ENCODE peak calls at places on chromosomes 6 and 20, in six cellular contexts. Z, K, R, I, E and M are unnamed samples. For H3K36me3, the result is how much of the 10 kb centered on the place peaks cover.

GRCh38 chr6:156735751-156736150 is 41.4 kb upstream of the ARID1B start:
- DNase-seq in Z (peak), K (no peak), R (no peak), I (no peak), E (no peak), M (no peak)

GRCh38 chr6:19723533-19723932 is 113.6 kb upstream of the ID4 start:
- DNase-seq in Z (peak), K (no peak), R (no peak), I (no peak), E (no peak), M (no peak)

GRCh38 chr6:9606435-9607134 is 808.3 kb downstream of the TFAP2A start:
- DNase-seq in Z (no peak), K (no peak), R (no peak), I (no peak), E (no peak), M (no peak)

GRCh38 chr6:23349521-23350147 is 776.4 kb upstream of the NRSN1 start:
- DNase-seq in Z (peak), K (no peak), R (no peak), I (no peak), E (no peak), M (no peak)

GRCh38 chr6:149860834-149861602 is 3.1 kb downstream of the LRP11 start:
- DNase-seq in Z (no peak), K (no peak), R (no peak), I (no peak), E (no peak), M (no peak)

GRCh38 chr6:16999486-17000436 is 102.1 kb upstream of the STMND1 start:
- DNase-seq in Z (no peak), K (no peak), R (no peak), I (no peak), E (no peak), M (no peak)

GRCh38 chr20:32004963-32005362 is 5.3 kb upstream of the CCM2L start:
- DNase-seq in Z (no peak), K (no peak), R (no peak), I (no peak), E (no peak), M (no peak)

GRCh38 chr20:33767100-33767499 is 35.3 kb downstream of the ZNF341 start:
- DNase-seq in Z (no peak), K (no peak), R (no peak), I (no peak), E (no peak), M (no peak)

GRCh38 chr6:64074981-64075380 is 439.4 kb downstream of the PHF3 start:
- DNase-seq in Z (no peak), K (no peak), R (no peak), I (no peak), E (no peak), M (no peak)

GRCh38 chr6:29005183-29005885 is at the start of gene ZNF311:
- DNase-seq in Z (peak), K (peak), R (peak), I (peak), E (peak), M (no peak)

GRCh38 chr6:143060806-143061596 is at the start of gene AIG1:
- DNase-seq in Z (peak), K (no peak), R (peak), I (peak), E (peak), M (peak)

GRCh38 chr6:52663120-52663934 is 7.6 kb upstream of the TMEM14A start:
- DNase-seq in Z (peak), K (peak), R (no peak), I (peak), E (peak), M (peak)

GRCh38 chr20:49987868-49988690 is 5.3 kb downstream of the SNAI1 start:
- DNase-seq in Z (no peak), K (no peak), R (no peak), I (no peak), E (no peak), M (no peak)

GRCh38 chr6:168895102-168895812 is 358.4 kb downstream of the THBS2 start:
- DNase-seq in Z (peak), K (peak), R (peak), I (peak), E (peak), M (peak)

GRCh38 chr6:56642366-56643261 is at the start of gene DST:
- DNase-seq in Z (peak), K (no peak), R (no peak), I (no peak), E (no peak), M (no peak)

GRCh38 chr6:139313784-139314545 is 22.2 kb upstream of the TXLNB start:
- DNase-seq in Z (no peak), K (no peak), R (no peak), I (no peak), E (no peak), M (no peak)

GRCh38 chr6:33081098-33081824 is 5.5 kb downstream of the HLA-DPB1 start:
- DNase-seq in Z (no peak), K (no peak), R (no peak), I (no peak), E (no peak), M (no peak)

GRCh38 chr20:6162239-6162638 is 39.4 kb upstream of the FERMT1 start:
- DNase-seq in Z (no peak), K (peak), R (peak), I (no peak), E (peak), M (peak)

GRCh38 chr20:39152126-39152525 is 190.0 kb downstream of the DHX35 start:
- DNase-seq in Z (no peak), K (no peak), R (no peak), I (no peak), E (no peak), M (no peak)

GRCh38 chr20:13121840-13122515 is 99.1 kb upstream of the ISM1 start:
- DNase-seq in Z (no peak), K (no peak), R (no peak), I (no peak), E (no peak), M (no peak)

GRCh38 chr6:165926378-165926777 is 241.3 kb downstream of the TBXT start:
- DNase-seq in Z (no peak), K (no peak), R (no peak), I (no peak), E (no peak), M (no peak)

DNA sequence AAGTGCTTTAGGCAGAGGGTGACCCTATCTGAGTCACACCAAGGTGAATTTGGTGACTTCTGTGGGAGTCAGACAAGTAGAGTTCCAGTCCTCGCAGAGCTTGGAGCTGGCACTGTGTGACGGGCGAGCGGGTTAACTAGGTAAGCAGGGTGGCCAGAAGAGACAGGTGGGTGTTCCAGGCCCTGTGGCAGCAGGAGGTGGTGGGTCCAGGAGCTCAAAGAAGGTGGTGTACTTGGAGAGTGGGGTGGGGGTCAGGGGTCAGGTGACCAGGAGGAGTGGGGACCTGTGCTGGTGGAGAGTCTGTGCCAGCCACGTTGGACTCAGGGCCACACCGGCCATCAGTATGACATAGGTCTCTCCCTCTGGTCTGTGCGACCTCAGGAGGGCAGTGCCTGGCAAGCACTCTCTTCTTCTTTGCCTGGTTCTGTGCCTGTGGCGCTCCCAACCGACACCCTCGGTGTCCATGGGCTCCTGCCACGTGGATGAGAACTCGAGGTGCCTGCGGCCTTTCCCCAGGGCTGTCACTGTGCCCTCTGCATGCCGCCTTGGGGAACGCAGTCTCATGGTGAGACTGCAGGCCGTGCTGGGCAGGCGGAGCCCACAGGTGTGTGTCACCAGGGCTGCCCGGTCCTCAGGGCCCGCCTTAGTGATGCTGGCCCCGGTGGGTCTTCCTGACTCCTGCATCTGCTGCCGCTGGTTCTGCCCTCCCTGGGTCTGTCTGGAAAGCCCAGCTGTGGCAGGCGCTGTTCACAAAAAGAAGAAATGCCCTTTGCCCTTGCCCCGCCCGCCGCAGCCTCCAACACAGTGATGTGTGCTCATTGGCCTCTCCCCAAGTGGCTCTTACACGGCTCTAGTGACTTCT is 1.6 kb downstream of the MRGBP start:
- DNase-seq in Z (no peak), K (no peak), R (no peak), I (peak), E (no peak), M (no peak)
- H3K4me3 ChIP-seq in Z (no peak), K (no peak), R (peak), I (no peak), E (no peak), M (no peak)

DNA sequence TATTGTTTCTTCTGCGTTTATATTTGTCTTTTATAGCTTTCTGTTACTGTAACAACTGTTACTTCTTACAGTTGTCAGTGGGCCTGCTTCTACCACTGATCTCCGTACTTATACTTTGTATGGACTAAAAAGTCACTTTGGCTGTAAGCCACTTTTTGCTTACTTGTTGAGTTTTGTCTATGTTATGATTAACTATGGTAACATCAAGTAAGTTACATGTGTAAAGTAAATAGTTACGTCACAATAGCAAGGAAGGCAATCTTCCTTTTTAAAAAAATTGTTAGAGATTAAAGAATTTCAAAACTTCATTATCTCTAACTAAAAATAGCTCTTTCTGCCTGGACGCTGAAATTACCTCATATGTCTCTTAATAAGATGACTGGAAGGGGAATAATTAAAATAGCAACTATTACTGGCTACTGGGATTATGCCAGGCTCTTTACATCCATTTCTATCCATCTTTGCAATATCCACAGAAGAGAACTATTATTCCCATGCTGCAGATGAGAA is 10.9 kb downstream of the TFB1M start:
- DNase-seq in Z (no peak), K (no peak), R (no peak), I (no peak), E (no peak), M (no peak)
- H3K36me3 ChIP-seq in Z (under half), K (under half), R (under half), I (under half), E (under half), M (under half)

GRCh38 chr6:31586596-31586995 is 519 bp downstream of the LST1 start:
- DNase-seq in Z (no peak), K (no peak), R (no peak), I (no peak), E (no peak), M (no peak)
- H3K4me3 ChIP-seq in Z (no peak), K (no peak), R (no peak), I (no peak), E (no peak), M (no peak)

DNA sequence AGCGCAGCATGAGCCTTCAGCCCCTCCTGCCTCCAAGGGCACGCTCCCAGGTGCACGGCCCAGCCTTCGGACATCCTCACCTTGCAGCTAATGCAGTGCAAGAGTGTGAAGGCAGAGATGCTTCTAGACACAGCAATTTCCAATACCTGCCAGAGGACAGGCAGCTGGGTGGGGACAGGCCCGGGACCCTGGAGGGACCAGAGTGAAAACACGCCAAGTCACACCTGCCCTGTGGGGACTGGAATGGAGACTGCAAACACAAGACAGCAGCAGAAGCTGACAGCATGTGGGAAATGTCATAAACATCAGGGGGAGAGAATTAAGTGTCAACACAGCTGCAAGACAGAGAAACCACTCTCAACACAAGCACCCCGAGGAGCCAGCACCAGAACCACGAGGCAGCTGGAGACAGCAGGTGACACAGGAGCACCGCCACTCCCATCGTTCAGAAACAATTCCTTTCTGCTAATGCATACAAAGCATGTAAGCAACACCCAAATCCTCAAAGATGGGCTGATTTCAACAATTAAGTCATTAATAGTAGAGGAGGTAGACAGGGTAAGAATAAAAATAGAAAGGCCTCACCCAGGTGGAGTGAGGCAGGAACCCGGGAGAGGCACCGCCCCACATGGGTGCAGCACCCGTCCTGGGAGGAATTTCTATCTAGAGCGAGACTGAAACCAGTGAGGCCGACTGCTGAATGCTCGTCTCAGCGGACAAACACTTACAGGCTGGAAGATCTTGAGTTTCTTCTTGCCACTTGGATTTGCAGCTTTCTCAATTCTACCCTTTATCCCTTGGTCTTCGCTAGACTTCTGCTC is 17.1 kb downstream of the DIDO1 start:
- DNase-seq in Z (no peak), K (no peak), R (no peak), I (no peak), E (no peak), M (no peak)
- H3K36me3 ChIP-seq in Z (half or more), K (half or more), R (half or more), I (under half), E (under half), M (half or more)

GRCh38 chr6:128516514-128516898 is 3.9 kb downstream of the PTPRK start:
- DNase-seq in Z (no peak), K (no peak), R (no peak), I (no peak), E (no peak), M (no peak)
- H3K4me3 ChIP-seq in Z (no peak), K (peak), R (no peak), I (no peak), E (no peak), M (no peak)

GRCh38 chr6:4950076-4950475 is 53.8 kb downstream of the RPP40 start:
- DNase-seq in Z (no peak), K (no peak), R (no peak), I (no peak), E (no peak), M (no peak)
- H3K36me3 ChIP-seq in Z (under half), K (under half), R (under half), I (under half), E (under half), M (under half)

GRCh38 chr6:116406678-116407345 is 36.1 kb downstream of the DSE start:
- DNase-seq in Z (no peak), K (no peak), R (no peak), I (no peak), E (no peak), M (no peak)
- H3K4me3 ChIP-seq in Z (no peak), K (no peak), R (no peak), I (no peak), E (no peak), M (no peak)

DNA sequence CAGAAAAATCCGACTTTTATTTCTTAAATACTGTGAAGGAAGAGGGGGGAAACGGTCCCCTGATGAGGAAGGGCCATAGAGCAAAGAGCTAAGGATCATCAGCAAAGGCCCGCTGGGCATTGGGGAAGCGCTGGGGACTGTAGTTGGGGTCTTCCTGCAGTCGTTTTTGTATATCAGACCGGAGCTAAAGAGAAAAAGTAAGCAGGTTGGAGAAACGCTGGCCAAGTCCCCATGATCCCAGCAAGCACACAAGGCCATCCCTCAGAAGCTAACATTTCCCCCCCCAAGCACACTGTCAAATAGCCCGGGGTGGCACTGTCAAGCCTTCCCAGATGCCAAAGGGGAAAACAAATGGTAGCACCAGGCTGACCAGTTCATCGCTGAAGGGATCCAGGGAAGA is 13.4 kb downstream of the BAG6 start:
- DNase-seq in Z (no peak), K (no peak), R (no peak), I (no peak), E (no peak), M (no peak)
- H3K36me3 ChIP-seq in Z (half or more), K (half or more), R (half or more), I (under half), E (under half), M (half or more)

GRCh38 chr20:25058797-25059486 is 1.0 kb upstream of the ACSS1 start:
- DNase-seq in Z (no peak), K (no peak), R (no peak), I (peak), E (peak), M (no peak)
- H3K4me3 ChIP-seq in Z (peak), K (no peak), R (peak), I (peak), E (peak), M (peak)